ENCODE peak calls at places on chromosomes 3 and 15, in five cellular contexts. H is psoas muscle, O is tibial artery, E is neural crest cell, R is uterus. N is an unnamed sample.

GRCh38 chr15:43901485-43901884 is 74.7 kb downstream of the WDR76 start:
- DNase-seq in H (no peak), O (no peak), E (no peak), R (no peak), N (no peak)

GRCh38 chr3:105177558-105177957 is 189.2 kb upstream of the ALCAM start:
- DNase-seq in R (no peak), O (no peak), H (no peak), E (no peak), N (no peak)

GRCh38 chr3:5004319-5005152 is 25.3 kb downstream of the BHLHE40 start:
- DNase-seq in H (no peak), O (no peak), R (no peak), E (no peak), N (no peak)

GRCh38 chr3:119294402-119294888 is 262 bp downstream of the ARHGAP31 start:
- DNase-seq in O (peak), E (peak), H (peak), R (peak), N (peak)

GRCh38 chr15:84982301-84982920 is 755 bp downstream of the PDE8A start:
- DNase-seq in H (peak), O (peak), E (no peak), R (peak), N (no peak)

GRCh38 chr3:101288294-101288693 is 32.1 kb downstream of the IMPG2 start:
- DNase-seq in O (no peak), E (no peak), R (no peak), H (no peak), N (no peak)

GRCh38 chr3:77500711-77501110 is 460.8 kb downstream of the ROBO2 start:
- DNase-seq in H (no peak), O (no peak), E (no peak), R (no peak), N (no peak)

GRCh38 chr15:60038111-60038521 is 34.0 kb downstream of the FOXB1 start:
- DNase-seq in E (no peak), O (no peak), R (no peak), H (no peak), N (no peak)

GRCh38 chr3:197268319-197268718 is 30.1 kb downstream of the DLG1 start:
- DNase-seq in O (no peak), H (no peak), R (peak), E (no peak), N (no peak)

GRCh38 chr15:41941644-41942415 is 30.5 kb downstream of the EHD4 start:
- DNase-seq in R (no peak), H (no peak), E (no peak), O (no peak), N (no peak)

GRCh38 chr3:178343433-178344038 is 192.7 kb upstream of the KCNMB2 start:
- DNase-seq in E (no peak), R (no peak), H (no peak), O (no peak), N (no peak)

GRCh38 chr15:63015618-63016017 is 26.9 kb upstream of the TPM1 start:
- DNase-seq in O (peak), H (peak), E (no peak), R (no peak), N (no peak)

GRCh38 chr15:68401496-68402431 is 30.2 kb downstream of the ITGA11 start:
- DNase-seq in O (no peak), H (no peak), E (no peak), R (peak), N (no peak)

GRCh38 chr15:57540736-57541135 is 51.0 kb upstream of the MYZAP start:
- DNase-seq in O (no peak), H (no peak), R (no peak), E (no peak), N (no peak)

GRCh38 chr15:57541271-57541670 is 50.4 kb upstream of the MYZAP start:
- DNase-seq in E (no peak), O (no peak), R (no peak), H (no peak), N (no peak)

GRCh38 chr15:57541805-57542504 is 49.7 kb upstream of the MYZAP start:
- DNase-seq in E (peak), R (peak), H (peak), O (peak), N (no peak)

GRCh38 chr15:57544840-57545239 is 46.9 kb upstream of the MYZAP start:
- DNase-seq in H (no peak), R (no peak), O (no peak), E (no peak), N (no peak)

DNA sequence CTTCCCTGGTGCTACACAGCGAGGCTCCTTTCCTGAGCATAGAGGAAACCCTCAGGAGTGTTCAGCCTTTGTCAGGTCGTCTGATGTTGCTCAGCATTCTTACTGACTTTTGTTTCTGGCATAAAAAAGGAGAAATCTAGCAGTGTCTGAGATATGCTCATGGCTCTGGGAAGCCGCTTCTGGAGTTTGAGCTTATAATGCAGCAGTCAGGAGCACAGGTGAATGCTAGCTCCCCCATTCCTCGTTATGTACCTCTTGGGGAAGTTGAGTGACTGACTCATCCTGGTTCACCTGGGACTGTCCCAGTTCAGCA is 49.2 kb upstream of the MYZAP start:
- DNase-seq in O (no peak), H (no peak), R (no peak), E (no peak), N (no peak)
- TF ChIP-seq CTCF in O (no peak), H (no peak), R (no peak), E (peak), N (peak)

GRCh38 chr3:94862703-94863102 is 799.8 kb downstream of the NSUN3 start:
- DNase-seq in E (peak), R (no peak), H (no peak), O (no peak), N (no peak)
- TF ChIP-seq CTCF in E (peak), R (no peak), H (no peak), O (no peak), N (peak)

DNA sequence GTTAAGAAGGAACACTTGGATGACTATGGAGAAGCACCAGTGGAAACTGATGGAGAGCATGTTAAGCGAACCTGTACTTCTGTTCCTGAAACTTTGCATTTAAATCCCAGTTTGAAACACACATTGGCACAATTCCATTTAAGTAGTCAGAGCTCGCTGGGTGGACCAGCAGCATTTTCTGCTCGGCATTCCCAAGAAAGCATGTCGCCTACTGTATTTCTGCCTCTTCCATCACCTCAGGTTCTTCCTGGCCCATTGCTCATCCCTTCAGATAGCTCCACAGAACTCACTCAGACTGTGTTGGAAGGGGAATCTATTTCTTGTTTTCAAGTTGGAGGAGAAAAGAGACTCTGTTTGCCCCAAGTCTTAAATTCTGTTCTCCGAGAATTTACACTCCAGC is 3.0 kb downstream of the SKIL start:
- DNase-seq in H (no peak), E (no peak), R (no peak), O (no peak), N (no peak)
- TF ChIP-seq CTCF in H (no peak), E (no peak), R (no peak), O (no peak), N (no peak)

DNA sequence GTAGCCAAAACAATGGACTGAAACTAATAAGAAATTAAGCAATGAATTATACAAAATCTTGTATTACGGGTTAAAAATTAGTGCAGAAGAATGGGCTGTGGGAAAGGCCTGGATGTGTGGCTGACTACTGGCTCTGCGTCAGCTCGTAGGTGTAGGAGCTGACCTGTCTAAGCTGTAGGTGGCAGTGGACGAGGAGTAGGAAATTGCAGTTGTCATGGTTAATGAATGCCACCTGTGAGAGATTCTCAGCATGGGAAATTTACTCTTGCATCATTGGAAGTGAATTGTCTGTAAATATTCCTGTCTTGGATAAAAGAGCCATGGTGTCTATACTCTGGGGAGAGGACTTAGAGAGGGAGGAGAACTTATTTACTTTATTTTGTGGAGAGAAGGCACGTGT is 23.4 kb downstream of the CHRNA7 start:
- DNase-seq in O (no peak), R (no peak), E (no peak), H (no peak), N (no peak)
- TF ChIP-seq CTCF in O (no peak), R (no peak), E (no peak), H (no peak), N (no peak)

GRCh38 chr15:64466408-64467116 is 6.2 kb downstream of the ZNF609 start:
- DNase-seq in O (no peak), R (no peak), H (no peak), E (no peak), N (no peak)
- TF ChIP-seq CTCF in O (no peak), R (no peak), H (no peak), E (no peak), N (no peak)

DNA sequence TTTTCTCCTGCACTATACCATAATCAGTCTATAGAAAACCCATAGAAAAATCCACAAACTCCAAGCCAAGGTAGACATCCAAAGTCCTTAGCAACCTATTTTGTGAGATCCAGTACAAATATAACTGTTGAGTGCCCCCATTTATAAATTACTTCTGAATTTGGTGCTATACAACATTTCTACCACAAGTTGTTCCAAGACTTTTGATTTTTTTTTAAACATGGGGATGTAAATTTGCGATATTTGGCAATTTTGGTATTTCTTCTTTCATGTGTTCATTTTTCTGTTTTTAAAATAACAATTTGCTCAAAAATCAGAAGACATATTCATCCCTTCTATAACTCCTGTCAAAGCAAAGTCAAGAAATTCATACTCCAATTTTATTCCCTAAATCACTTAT is 763.8 kb downstream of the ROBO1 start:
- DNase-seq in H (no peak), R (no peak), E (no peak), O (no peak), N (no peak)
- TF ChIP-seq CTCF in H (no peak), R (no peak), E (peak), O (no peak), N (peak)

GRCh38 chr3:195559723-195560409 is 16.7 kb upstream of the PPP1R2 start:
- DNase-seq in O (no peak), E (no peak), R (no peak), H (peak), N (no peak)

GRCh38 chr3:195556390-195556789 is 13.3 kb upstream of the PPP1R2 start:
- DNase-seq in H (no peak), O (no peak), R (no peak), E (peak), N (no peak)

GRCh38 chr3:195557327-195557726 is 14.2 kb upstream of the PPP1R2 start:
- DNase-seq in R (no peak), E (no peak), O (no peak), H (no peak), N (no peak)

GRCh38 chr3:195555110-195555509 is 12.0 kb upstream of the PPP1R2 start:
- DNase-seq in R (no peak), E (no peak), O (no peak), H (no peak), N (no peak)

DNA sequence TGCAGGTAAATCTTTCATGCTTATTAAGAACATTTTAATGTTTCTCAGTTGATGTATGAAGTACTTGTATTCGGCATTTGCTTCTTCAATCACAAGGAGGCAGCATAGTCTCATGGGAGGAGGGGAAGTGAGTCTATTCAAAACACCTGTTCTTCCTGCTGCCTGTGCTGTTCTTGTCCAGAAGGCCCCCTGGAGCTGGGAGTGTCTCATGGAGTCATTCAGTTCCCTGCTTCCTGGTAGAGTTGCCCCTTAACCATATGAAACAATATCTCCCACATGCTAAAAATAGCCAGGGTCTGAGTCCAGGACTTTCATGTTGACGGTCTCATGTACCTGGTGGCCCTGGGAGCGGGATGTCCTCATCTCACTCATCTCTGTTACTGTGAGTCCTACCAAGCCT is 15.5 kb upstream of the PPP1R2 start:
- DNase-seq in R (no peak), O (no peak), H (peak), E (no peak), N (no peak)
- TF ChIP-seq CTCF in R (no peak), O (no peak), H (peak), E (peak), N (peak)

GRCh38 chr15:57470543-57470942 is 94.2 kb downstream of the CGNL1 start:
- DNase-seq in R (no peak), E (no peak), H (no peak), O (no peak), N (no peak)
- TF ChIP-seq CTCF in R (no peak), E (no peak), H (no peak), O (no peak), N (no peak)

DNA sequence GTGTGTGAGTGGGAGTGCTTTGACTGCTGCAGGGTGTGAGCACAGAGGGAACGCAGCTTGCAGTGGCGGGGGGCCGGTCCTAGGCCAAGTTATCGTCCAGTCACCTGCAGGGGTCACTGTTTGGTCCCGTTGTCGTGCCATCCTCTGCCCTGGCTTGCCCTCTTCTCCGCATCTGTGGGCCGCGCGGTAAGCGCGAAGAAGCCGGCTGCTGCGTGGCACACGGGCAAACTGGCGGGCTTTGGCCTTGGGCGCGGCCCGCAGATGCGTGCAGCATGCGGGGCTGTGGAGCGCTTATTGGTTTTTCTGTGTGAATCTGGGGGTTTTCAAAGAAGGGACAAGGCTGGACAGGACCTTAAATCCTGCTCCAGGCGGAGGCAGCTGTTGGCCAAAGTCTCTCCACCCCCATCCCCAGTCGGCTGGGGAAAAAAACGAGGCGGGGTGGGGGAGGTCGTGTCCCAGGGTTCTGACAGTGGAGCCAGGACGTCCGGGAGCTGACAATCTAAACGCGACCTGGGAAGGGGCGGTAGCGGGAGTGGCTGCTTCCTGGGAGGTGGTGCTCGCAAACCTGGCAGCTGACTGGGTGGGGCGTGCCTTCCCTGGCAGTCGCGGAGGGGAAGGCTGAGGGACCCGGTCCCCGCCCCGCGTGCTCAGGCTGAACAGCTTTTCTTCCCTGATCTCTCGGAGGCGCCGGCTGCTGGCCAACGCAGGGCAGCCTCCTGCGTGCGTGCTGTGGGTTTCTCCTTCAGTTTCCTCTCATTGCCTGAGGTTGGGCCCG is 39.7 kb upstream of the VEPH1 start:
- DNase-seq in E (peak), H (peak), O (peak), R (peak), N (no peak)
- TF ChIP-seq CTCF in E (peak), H (no peak), O (peak), R (no peak), N (peak)

GRCh38 chr15:76837474-76837873 is 67.7 kb downstream of the SCAPER start:
- DNase-seq in E (no peak), H (no peak), R (no peak), O (no peak), N (no peak)

GRCh38 chr15:76844096-76844495 is 61.0 kb downstream of the SCAPER start:
- DNase-seq in H (no peak), R (no peak), E (no peak), O (no peak), N (no peak)

GRCh38 chr15:76843269-76843668 is 61.9 kb downstream of the SCAPER start:
- DNase-seq in H (no peak), R (no peak), E (no peak), O (no peak), N (no peak)

GRCh38 chr15:76839173-76839572 is 66.0 kb downstream of the SCAPER start:
- DNase-seq in H (no peak), E (no peak), O (no peak), R (no peak), N (no peak)

GRCh38 chr15:76840830-76841460 is 64.2 kb downstream of the SCAPER start:
- DNase-seq in E (no peak), O (no peak), R (no peak), H (no peak), N (no peak)
- TF ChIP-seq CTCF in E (peak), O (peak), R (no peak), H (peak), N (peak)